ENCODE peak calls at places on chromosomes 13 and 19, in nine cellular contexts. X is ACHN; L is CMK; J is ascending aorta; K is stimulated activated naive CD4-positive, alpha-beta T cell treated with Interleukin-2 at 50 U/mL for 16 hours; G is GF-D8; W is WTC11; B is left lung; P is psoas muscle. F is an unnamed sample.

GRCh38 chr19:45591004-45591637 is 6.5 kb upstream of the OPA3 start:
- DNase-seq in K (peak; percentile 18), P (peak; percentile 39), G (peak; percentile 3), W (peak; percentile 84), B (peak; percentile 87), X (peak; percentile 14), L (no peak), J (no peak), F (peak; percentile 71)

GRCh38 chr13:113724016-113724758 is 34.8 kb upstream of the TMEM255B start:
- DNase-seq in P (no peak), W (no peak), J (no peak), G (no peak), B (peak; percentile 64), X (no peak), K (no peak), L (no peak), F (peak; percentile 46)

GRCh38 chr19:13429563-13429962 is 76.7 kb downstream of the CACNA1A start:
- DNase-seq in G (no peak), W (no peak), J (no peak), X (no peak), P (no peak), L (no peak), K (no peak), B (no peak), F (no peak)

GRCh38 chr19:40348961-40349507 is 539 bp downstream of the PLD3 start:
- DNase-seq in J (no peak), L (peak; percentile 41), K (no peak), P (no peak), G (no peak), B (no peak), X (peak; percentile 11), W (no peak), F (no peak)

GRCh38 chr13:111027481-111028439 is 87.3 kb upstream of the ARHGEF7 start:
- DNase-seq in G (no peak), L (no peak), P (no peak), W (no peak), B (no peak), K (peak; percentile 17), X (no peak), J (no peak), F (no peak)

GRCh38 chr19:41907994-41908615 is 20.1 kb downstream of the ERFL start:
- DNase-seq in B (peak; percentile 54), L (no peak), J (no peak), W (no peak), P (no peak), G (no peak), X (no peak), K (no peak), F (no peak)

GRCh38 chr19:18321729-18322091 is 1.2 kb downstream of the LSM4 start:
- DNase-seq in X (no peak), B (no peak), L (no peak), G (peak; percentile 70), K (no peak), W (no peak), P (no peak), J (no peak), F (no peak)

GRCh38 chr13:97200081-97200942 is 21.8 kb upstream of the MBNL2 start:
- DNase-seq in J (no peak), P (no peak), G (no peak), K (no peak), X (no peak), W (no peak), B (no peak), L (no peak), F (no peak)